ENCODE peak calls at places on chromosome 22, in four cellular contexts. N, C, Y and T are unnamed samples. For H3K4me1, the result is how much of the 10 kb centered on the place peaks cover.

GRCh38 chr22:44738347-44738715 is 14.0 kb upstream of the ARHGAP8 start:
- DNase-seq in C (peak), Y (peak), N (peak), T (peak)

GRCh38 chr22:49838771-49839717 is 11.4 kb upstream of the BRD1 start:
- DNase-seq in C (peak), Y (peak), N (peak), T (peak)

GRCh38 chr22:37330200-37331033 is 48.1 kb downstream of the CYTH4 start:
- DNase-seq in N (peak), C (peak), Y (peak), T (peak)

GRCh38 chr22:26658671-26659478 is 1.5 kb downstream of the MIAT start:
- DNase-seq in N (peak), Y (peak), C (peak), T (peak)

GRCh38 chr22:40156001-40156516 is 21.7 kb upstream of the TNRC6B start:
- DNase-seq in C (peak), N (peak), Y (peak), T (peak)

GRCh38 chr22:43851979-43852307 is 10.4 kb downstream of the SULT4A1 start:
- DNase-seq in Y (no peak), N (no peak), C (no peak), T (no peak)

GRCh38 chr22:29315286-29316195 is at the start of gene RASL10A:
- DNase-seq in C (no peak), N (no peak), Y (peak), T (no peak)

GRCh38 chr22:49827307-49827852 is 293 bp downstream of the BRD1 start:
- DNase-seq in C (no peak), Y (no peak), N (no peak), T (no peak)

GRCh38 chr22:48089601-48090331 is 1327.3 kb downstream of the TBC1D22A start:
- DNase-seq in N (no peak), C (no peak), Y (no peak), T (no peak)

GRCh38 chr22:38233427-38233826 is 31.6 kb downstream of the MAFF start:
- DNase-seq in C (no peak), N (no peak), Y (no peak), T (peak)

GRCh38 chr22:39520874-39521857 is 804 bp downstream of the ATF4 start:
- DNase-seq in N (no peak), C (peak), Y (peak), T (peak)

GRCh38 chr22:27466229-27466628 is 335.3 kb downstream of the MN1 start:
- DNase-seq in Y (no peak), N (no peak), C (no peak), T (no peak)

GRCh38 chr22:39282642-39283311 is 36.6 kb downstream of the RPL3 start:
- DNase-seq in Y (no peak), N (no peak), C (no peak), T (no peak)

GRCh38 chr22:44889233-44889878 is 120.4 kb downstream of the PHF21B start:
- DNase-seq in C (peak), Y (no peak), N (no peak), T (no peak)

GRCh38 chr22:40028098-40028425 is 33.3 kb downstream of the FAM83F start:
- DNase-seq in C (no peak), Y (no peak), N (no peak), T (no peak)

DNA sequence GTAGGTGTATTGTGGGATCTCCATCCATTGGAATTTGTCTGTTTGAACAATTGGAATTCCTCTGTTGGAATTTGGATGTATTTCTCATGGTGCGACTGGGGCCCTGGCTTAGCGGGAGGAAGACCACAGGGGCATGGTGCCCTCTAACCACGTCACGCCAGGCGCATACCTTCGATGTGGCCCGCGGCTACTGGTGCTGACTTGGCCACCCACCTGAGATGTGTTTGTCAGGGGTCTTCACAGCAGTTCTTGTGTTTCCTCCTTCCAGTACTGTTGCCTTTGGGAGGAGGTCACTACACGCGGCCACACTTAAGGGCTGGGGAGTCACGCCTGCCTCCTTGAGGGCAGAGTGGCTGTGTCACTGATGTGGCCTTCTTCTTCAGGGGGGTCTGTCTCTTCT is 36.6 kb upstream of the GRAMD4 start:
- DNase-seq in Y (no peak), N (peak), C (no peak), T (no peak)
- H3K4me1 ChIP-seq in Y (under half), N (under half), C (under half), T (under half)

GRCh38 chr22:31262369-31263133 is 29.7 kb downstream of the PIK3IP1 start:
- DNase-seq in Y (no peak), C (no peak), N (no peak), T (no peak)
- H4K5ac ChIP-seq in Y (no peak), C (no peak), N (no peak), T (no peak)

GRCh38 chr22:17952273-17952801 is 72.0 kb downstream of the MICAL3 start:
- DNase-seq in C (peak), Y (no peak), N (no peak), T (no peak)

GRCh38 chr22:17954860-17955587 is 69.3 kb downstream of the MICAL3 start:
- DNase-seq in C (peak), N (no peak), Y (no peak), T (no peak)

GRCh38 chr22:17951315-17951714 is 73.0 kb downstream of the MICAL3 start:
- DNase-seq in C (no peak), N (no peak), Y (no peak), T (no peak)

GRCh38 chr22:17954200-17954859 is 70.0 kb downstream of the MICAL3 start:
- DNase-seq in Y (no peak), N (no peak), C (no peak), T (no peak)

GRCh38 chr22:17953147-17953546 is 71.2 kb downstream of the MICAL3 start:
- DNase-seq in Y (no peak), C (no peak), N (no peak), T (no peak)
- H3K4me1 ChIP-seq in Y (under half), C (under half), N (under half), T (under half)

DNA sequence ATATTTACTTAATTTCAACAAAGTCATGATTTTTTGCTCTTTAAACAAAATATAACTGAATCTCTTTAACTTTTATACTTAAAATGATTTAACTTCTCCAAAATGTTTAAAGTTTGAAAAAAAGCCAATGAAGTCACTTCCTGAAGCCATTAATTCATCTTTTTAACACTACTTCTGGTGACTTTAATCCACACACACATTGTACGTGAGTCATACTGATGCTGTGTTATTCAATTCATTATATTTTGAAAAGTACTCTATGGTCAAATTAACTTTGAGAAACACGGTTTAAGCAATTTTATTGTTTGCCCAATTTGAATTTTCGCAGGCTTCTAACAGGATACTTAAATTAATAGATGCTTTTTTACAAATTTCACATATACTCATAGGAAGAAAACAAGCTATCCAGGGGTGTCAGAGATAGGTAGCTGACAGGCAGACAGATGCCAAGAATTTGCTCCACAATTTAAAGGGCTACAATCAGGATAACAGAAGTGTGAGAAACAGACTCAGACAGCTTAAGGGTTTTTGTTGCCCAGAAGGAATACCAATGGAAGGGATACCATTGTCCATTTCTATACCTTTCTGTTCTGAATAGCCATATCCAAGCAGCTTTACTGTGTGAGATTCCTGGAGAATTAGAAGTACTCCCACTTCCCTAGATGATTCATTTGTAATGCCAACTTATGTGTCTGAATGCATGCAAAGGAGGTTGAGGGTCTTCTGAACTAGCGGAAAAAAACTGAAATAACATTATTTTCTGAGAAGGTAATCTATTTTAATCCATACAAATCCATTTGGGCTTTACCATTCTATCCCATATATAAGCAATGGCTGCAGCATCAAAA is 118.4 kb downstream of the RBFOX2 start:
- DNase-seq in Y (no peak), N (no peak), C (peak), T (no peak)
- H4K5ac ChIP-seq in Y (no peak), N (no peak), C (no peak), T (no peak)

DNA sequence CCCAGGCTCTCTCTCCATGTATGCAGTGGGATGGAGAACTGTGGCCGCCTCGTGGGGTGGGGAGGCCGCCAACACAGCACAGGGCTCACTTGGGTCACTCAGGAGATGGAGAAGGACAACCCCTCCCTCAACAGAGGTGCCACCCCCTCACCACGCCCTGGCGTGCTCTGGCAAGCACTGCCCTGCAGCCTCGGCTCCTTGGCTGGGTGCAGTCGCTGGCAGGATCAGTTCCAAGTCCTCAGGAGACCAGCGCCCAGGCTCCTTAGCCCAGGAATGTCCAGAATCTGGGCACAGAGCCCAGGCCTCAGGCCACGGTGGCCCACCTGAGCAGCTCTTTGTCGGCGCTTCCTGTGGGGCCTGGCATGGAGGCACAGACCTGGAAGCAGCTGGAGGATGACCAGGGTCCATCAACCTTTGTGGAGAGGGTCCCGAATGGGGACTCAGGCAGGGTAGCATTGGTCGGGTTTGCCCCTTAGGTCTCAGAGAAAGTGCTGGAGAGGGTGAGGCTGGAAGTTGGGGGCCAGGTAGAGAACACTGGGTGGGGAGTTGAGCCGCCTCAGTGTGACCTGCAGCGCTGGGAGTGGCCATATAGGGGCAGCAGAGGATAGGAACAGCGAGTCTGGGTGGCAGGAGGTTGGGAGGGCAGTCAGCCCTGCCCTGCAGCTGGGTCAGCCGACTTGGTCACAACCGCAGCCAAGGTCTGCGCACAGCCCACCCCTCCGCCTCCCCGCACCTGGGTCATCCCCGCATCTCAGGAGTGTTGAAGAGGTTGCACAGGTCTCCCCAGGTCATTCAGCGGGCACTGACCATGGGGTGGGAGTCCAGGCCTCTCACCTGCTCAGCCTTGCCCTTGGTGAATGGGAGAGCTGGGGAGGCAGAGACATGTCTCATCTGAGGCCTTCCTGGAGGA is 8.2 kb downstream of the SUSD2 start:
- DNase-seq in C (peak), N (peak), Y (peak), T (peak)
- H3K4me1 ChIP-seq in C (under half), N (under half), Y (under half), T (under half)

GRCh38 chr22:19375435-19375834 is 56.1 kb downstream of the HIRA start:
- DNase-seq in C (no peak), N (no peak), Y (no peak), T (no peak)

GRCh38 chr22:19378362-19378711 is 53.2 kb downstream of the HIRA start:
- DNase-seq in N (no peak), Y (no peak), C (no peak), T (no peak)

GRCh38 chr22:19376247-19376646 is 55.3 kb downstream of the HIRA start:
- DNase-seq in N (no peak), Y (no peak), C (no peak), T (no peak)

GRCh38 chr22:19377565-19378361 is 53.8 kb downstream of the HIRA start:
- DNase-seq in N (no peak), C (no peak), Y (no peak), T (no peak)

GRCh38 chr22:19376971-19377370 is 54.6 kb downstream of the HIRA start:
- DNase-seq in C (no peak), Y (no peak), N (no peak), T (no peak)
- H4K5ac ChIP-seq in C (no peak), Y (no peak), N (no peak), T (no peak)

GRCh38 chr22:42697542-42698013 is 23.1 kb downstream of the A4GALT start:
- DNase-seq in N (no peak), C (peak), Y (no peak), T (peak)
- H3K4me1 ChIP-seq in N (under half), C (under half), Y (under half), T (under half)

DNA sequence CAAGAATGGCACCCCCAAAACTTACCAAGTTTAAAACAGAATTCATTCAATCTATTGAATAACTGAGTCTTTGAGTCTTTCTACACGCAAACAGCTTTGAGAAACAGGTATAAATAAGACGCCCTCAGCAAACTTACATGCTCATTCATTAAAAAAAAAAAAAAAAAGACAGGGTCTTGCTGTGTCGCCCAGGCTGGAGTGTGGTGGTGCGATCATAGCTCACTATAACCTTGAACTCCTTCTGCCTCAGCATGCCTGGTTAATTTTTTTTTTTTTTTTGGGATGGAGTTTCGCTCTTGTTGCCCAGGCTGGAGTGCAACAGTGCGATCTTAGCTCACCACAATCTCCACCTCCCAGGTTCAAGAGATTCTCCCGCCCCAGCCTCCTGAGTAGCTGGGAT is 6.1 kb downstream of the PRR14L start:
- DNase-seq in Y (no peak), N (no peak), C (no peak), T (no peak)
- H4K5ac ChIP-seq in Y (no peak), N (no peak), C (no peak), T (no peak)

DNA sequence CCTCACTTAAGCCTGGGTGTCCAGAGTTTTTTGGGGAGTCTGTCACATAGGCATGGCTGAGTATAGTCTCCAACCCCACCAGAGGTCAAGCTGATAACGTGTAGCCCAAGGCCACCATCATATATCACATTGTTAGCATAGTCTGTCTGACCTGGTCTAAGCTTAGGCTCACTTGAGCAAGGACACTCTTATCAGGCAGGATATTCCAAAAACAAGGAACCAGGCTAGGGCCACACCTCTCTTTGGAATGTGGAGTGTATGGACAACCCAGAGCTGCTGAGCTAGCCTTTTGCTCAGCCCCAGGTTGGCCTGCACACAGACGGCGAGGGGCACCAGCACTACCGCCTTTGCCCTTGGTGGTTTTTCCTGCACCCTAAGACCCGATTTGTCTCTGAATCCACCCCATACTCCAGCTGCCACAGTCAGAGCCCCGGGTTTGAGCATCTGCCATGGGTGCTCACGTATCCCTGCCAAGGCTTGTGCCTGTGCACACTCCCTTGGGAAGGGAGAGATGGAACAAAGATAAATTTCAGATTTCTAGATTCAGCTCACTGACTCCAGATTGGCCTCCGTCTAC is 7.2 kb downstream of the SNAP29 start:
- DNase-seq in C (peak), N (no peak), Y (no peak), T (no peak)
- H3K4me1 ChIP-seq in C (under half), N (under half), Y (under half), T (under half)